ENCODE peak calls at places on chromosome 3, in seven cellular contexts. Q, C, M, B, X, K and R are unnamed samples.

GRCh38 chr3:110750201-110750600 is 321.4 kb upstream of the NECTIN3 start:
- DNase-seq in B (no peak), C (no peak), K (no peak), X (no peak), Q (no peak), M (no peak), R (no peak)

GRCh38 chr3:112074616-112075497 is 11.3 kb upstream of the C3orf52 start:
- DNase-seq in X (no peak), C (peak; percentile 74), M (peak; percentile 87), Q (no peak), B (no peak), K (peak; percentile 82), R (peak; percentile 97)

GRCh38 chr3:13420051-13420816 is at the start of gene NUP210:
- DNase-seq in Q (peak; percentile 79), M (peak; percentile 64), B (peak; percentile 91), X (no peak), C (no peak), K (peak; percentile 50), R (no peak)

GRCh38 chr3:103513003-103513402 is 1078.2 kb downstream of the ZPLD1 start:
- DNase-seq in C (no peak), B (no peak), Q (no peak), K (no peak), X (no peak), M (no peak), R (no peak)

GRCh38 chr3:130480736-130481135 is 36.2 kb upstream of the COL6A6 start:
- DNase-seq in X (no peak), B (peak; percentile 32), M (peak; percentile 9), C (peak; percentile 26), K (no peak), Q (no peak), R (peak; percentile 28)

GRCh38 chr3:46926039-46926438 is 48.5 kb downstream of the PTH1R start:
- DNase-seq in K (no peak), X (no peak), M (no peak), Q (no peak), C (no peak), B (no peak), R (peak; percentile 82)

GRCh38 chr3:126267169-126267975 is 87.0 kb upstream of the ALDH1L1 start:
- DNase-seq in K (peak; percentile 88), M (peak; percentile 28), C (peak; percentile 35), Q (peak; percentile 81), X (no peak), B (no peak), R (peak; percentile 91)

GRCh38 chr3:172522871-172523818 is at the start of gene TNFSF10:
- DNase-seq in B (peak; percentile 48), Q (peak; percentile 52), X (peak; percentile 76), C (no peak), K (peak; percentile 37), M (no peak), R (peak; percentile 22)

GRCh38 chr3:32954506-32954905 is 3.1 kb downstream of the CCR4 start:
- DNase-seq in B (no peak), Q (no peak), K (no peak), X (no peak), M (no peak), C (no peak), R (no peak)

GRCh38 chr3:42265059-42265991 is 660 bp downstream of the CCK start:
- DNase-seq in B (no peak), C (no peak), Q (no peak), M (no peak), K (no peak), X (no peak), R (no peak)

GRCh38 chr3:189393598-189393997 is 221.8 kb downstream of the TPRG1 start:
- DNase-seq in M (peak; percentile 3), K (no peak), C (peak; percentile 2), X (no peak), B (no peak), Q (no peak), R (no peak)

GRCh38 chr3:179949869-179950268 is 86.9 kb downstream of the PEX5L start:
- DNase-seq in C (no peak), Q (no peak), M (no peak), B (no peak), K (no peak), X (no peak), R (no peak)

GRCh38 chr3:65861718-65862117 is 177.0 kb downstream of the MAGI1 start:
- DNase-seq in M (no peak), B (no peak), X (no peak), Q (no peak), K (no peak), C (no peak), R (no peak)

GRCh38 chr3:184334470-184335158 is 2.8 kb upstream of the FAM131A start:
- DNase-seq in K (no peak), C (no peak), B (peak; percentile 76), X (no peak), Q (no peak), M (peak; percentile 28), R (peak; percentile 86)

GRCh38 chr3:150063237-150063636 is 92.5 kb upstream of the PFN2 start:
- DNase-seq in X (no peak), K (no peak), B (no peak), M (no peak), C (no peak), Q (no peak), R (no peak)

GRCh38 chr3:72839057-72839456 is 9.2 kb downstream of the SHQ1 start:
- DNase-seq in Q (no peak), M (no peak), X (no peak), B (peak; percentile 16), C (no peak), K (no peak), R (no peak)

GRCh38 chr3:147773236-147773635 is 364.1 kb downstream of the ZIC1 start:
- DNase-seq in X (no peak), K (no peak), Q (no peak), B (no peak), C (no peak), M (no peak), R (no peak)

GRCh38 chr3:113898892-113899291 is 48.9 kb upstream of the ZDHHC23 start:
- DNase-seq in Q (no peak), C (no peak), M (no peak), X (no peak), B (no peak), K (no peak), R (peak; percentile 50)
- TF ChIP-seq CEBPB in Q (peak; percentile 74), C (no peak), M (no peak), X (no peak), B (no peak), K (peak; percentile 51), R (peak; percentile 91)

GRCh38 chr3:52123106-52123708 is 31.0 kb downstream of the POC1A start:
- DNase-seq in Q (peak; percentile 92), C (peak; percentile 37), X (no peak), M (peak; percentile 77), B (peak; percentile 78), K (peak; percentile 39), R (peak; percentile 65)

GRCh38 chr3:52120576-52121458 is 33.4 kb downstream of the POC1A start:
- DNase-seq in K (no peak), Q (no peak), M (no peak), B (no peak), C (no peak), X (no peak), R (no peak)

GRCh38 chr3:52122491-52122890 is 31.7 kb downstream of the POC1A start:
- DNase-seq in C (no peak), X (no peak), Q (no peak), M (no peak), K (no peak), B (no peak), R (no peak)

GRCh38 chr3:52121459-52121795 is 32.8 kb downstream of the POC1A start:
- DNase-seq in B (no peak), X (no peak), K (no peak), Q (no peak), C (no peak), M (no peak), R (no peak)

DNA sequence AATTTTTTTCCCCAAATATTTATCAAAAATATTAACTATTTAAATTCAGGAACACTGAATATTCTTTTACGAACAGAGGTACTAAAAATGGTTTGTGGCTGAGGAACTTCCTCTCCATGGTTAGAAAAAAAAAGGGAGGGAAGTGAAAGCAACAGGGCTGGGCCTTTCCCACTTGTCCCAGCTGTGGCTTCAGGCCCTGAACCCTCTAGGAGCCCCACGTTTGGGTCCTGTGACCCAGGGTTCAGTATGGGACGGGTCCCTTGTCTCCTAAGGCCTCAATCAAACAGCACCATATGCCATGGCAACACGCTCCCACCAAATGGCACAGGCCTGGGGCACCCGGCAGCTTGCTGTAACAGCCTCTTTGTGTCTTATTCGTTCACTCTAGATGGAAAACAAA is 32.4 kb downstream of the POC1A start:
- DNase-seq in X (no peak), K (no peak), M (no peak), Q (no peak), B (no peak), C (no peak), R (no peak)
- TF ChIP-seq CEBPB in X (no peak), K (no peak), M (no peak), Q (no peak), B (no peak), C (no peak), R (no peak)

DNA sequence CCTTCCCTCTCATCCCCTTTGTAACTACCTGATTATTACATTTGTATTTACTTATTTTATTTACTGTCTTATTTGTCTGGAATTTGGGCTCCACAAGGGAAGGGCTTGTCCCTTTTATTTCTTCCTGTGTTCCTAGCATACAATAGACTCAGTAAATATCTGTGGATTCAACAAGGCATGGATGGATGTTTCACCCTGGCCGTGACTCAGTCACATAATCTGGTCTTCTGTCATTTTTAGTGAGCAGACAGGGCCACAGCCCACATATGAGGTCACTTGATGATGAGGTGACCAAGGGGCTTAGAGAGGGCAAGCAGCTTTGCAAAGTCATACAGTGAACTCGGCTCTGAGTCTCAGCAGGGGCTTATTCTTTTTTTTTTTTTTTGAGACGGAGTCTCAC is 7.8 kb upstream of the DAG1 start:
- DNase-seq in C (no peak), X (no peak), K (peak; percentile 60), Q (no peak), M (no peak), B (peak; percentile 75), R (peak; percentile 67)
- TF ChIP-seq CEBPB in C (no peak), X (no peak), K (no peak), Q (no peak), M (no peak), B (no peak), R (no peak)

DNA sequence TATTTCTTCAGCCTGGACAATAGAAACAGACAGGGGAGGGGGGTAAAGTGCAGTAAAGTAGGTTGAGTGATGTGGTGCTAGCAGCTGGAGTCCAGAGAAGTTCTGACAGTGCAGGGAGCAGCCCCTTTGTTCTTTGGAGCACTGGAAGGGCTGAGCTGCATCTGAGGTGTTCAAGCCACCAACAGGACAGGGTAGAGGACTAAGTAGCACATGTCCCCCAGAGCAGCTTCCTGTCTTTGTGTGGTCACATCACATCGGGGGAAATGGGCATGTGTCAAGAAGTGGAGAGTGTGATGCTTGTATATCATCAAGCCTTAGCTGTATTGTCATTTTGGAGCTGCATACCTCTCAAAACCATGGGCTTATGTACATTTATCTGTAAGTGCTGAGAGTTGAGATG is 12.1 kb downstream of the MRPS22 start:
- DNase-seq in X (no peak), Q (no peak), K (no peak), B (no peak), C (no peak), M (no peak), R (no peak)
- TF ChIP-seq CEBPB in X (no peak), Q (no peak), K (no peak), B (no peak), C (no peak), M (no peak), R (no peak)